ENCODE peak calls at places on chromosome 16, in ten cellular contexts. N is activated CD4-positive, CD25-positive, alpha-beta regulatory T cell; B is Kasumi-1; L is EL; T is body of pancreas; P is MV-4-11; C is CD8-positive, alpha-beta memory T cell; Z is 8988T; U is NCI-H1092 treated with DMSO at 0.1 percent for 48 hours; Q is right lobe of liver. G is an unnamed sample.

GRCh38 chr16:17318200-17318599 is 152.6 kb downstream of the XYLT1 start:
- DNase-seq in N (no peak), B (no peak), L (no peak), T (peak), P (peak), C (no peak), Z (no peak), U (no peak), Q (no peak), G (no peak)

GRCh38 chr16:64865037-64865696 is 256.7 kb downstream of the CDH11 start:
- DNase-seq in N (no peak), B (no peak), L (peak), T (no peak), P (no peak), C (no peak), Z (no peak), U (no peak), Q (no peak), G (no peak)

GRCh38 chr16:3113765-3114479 is 1.5 kb downstream of the ZNF205 start:
- DNase-seq in N (no peak), B (no peak), L (peak), T (no peak), P (no peak), C (no peak), Z (peak), U (no peak), Q (no peak), G (no peak)

GRCh38 chr16:55640714-55641327 is 15.0 kb upstream of the SLC6A2 start:
- DNase-seq in N (no peak), B (no peak), L (no peak), T (no peak), P (no peak), C (no peak), Z (no peak), U (no peak), Q (no peak), G (no peak)

GRCh38 chr16:78230832-78231231 is 131.4 kb downstream of the WWOX start:
- DNase-seq in N (no peak), B (no peak), L (no peak), T (no peak), P (no peak), C (no peak), Z (no peak), U (no peak), Q (no peak), G (no peak)

GRCh38 chr16:19885456-19886060 is 910 bp upstream of the GPRC5B start:
- DNase-seq in N (no peak), B (no peak), L (no peak), T (peak), P (no peak), C (no peak), Z (no peak), U (no peak), Q (peak), G (no peak)

GRCh38 chr16:88633684-88634140 is 4.7 kb upstream of the IL17C start:
- DNase-seq in N (no peak), B (no peak), L (peak), T (peak), P (peak), C (peak), Z (peak), U (no peak), Q (no peak), G (no peak)

GRCh38 chr16:11669380-11670146 is 1.3 kb downstream of the SNN start:
- DNase-seq in N (no peak), B (peak), L (peak), T (peak), P (peak), C (no peak), Z (no peak), U (no peak), Q (peak), G (no peak)

GRCh38 chr16:13435873-13436474 is 484.0 kb upstream of the ERCC4 start:
- DNase-seq in N (no peak), B (no peak), L (no peak), T (no peak), P (no peak), C (no peak), Z (no peak), U (no peak), Q (no peak), G (no peak)

GRCh38 chr16:68288252-68288650 is 22.5 kb downstream of the SLC7A6OS start:
- DNase-seq in N (no peak), B (no peak), L (no peak), T (no peak), P (no peak), C (no peak), Z (no peak), U (no peak), Q (no peak), G (no peak)

GRCh38 chr16:48075398-48075797 is 80.4 kb downstream of the ABCC12 start:
- DNase-seq in N (no peak), B (no peak), L (peak), T (no peak), P (no peak), C (no peak), Z (no peak), U (no peak), Q (no peak), G (no peak)

GRCh38 chr16:85386467-85387170 is 226.5 kb upstream of the GSE1 start:
- DNase-seq in N (no peak), B (no peak), L (no peak), T (no peak), P (no peak), C (no peak), Z (no peak), U (no peak), Q (peak), G (no peak)

GRCh38 chr16:53741546-53741945 is 37.6 kb downstream of the FTO start:
- DNase-seq in N (no peak), B (no peak), L (no peak), T (no peak), P (no peak), C (no peak), Z (no peak), U (no peak), Q (no peak), G (no peak)

GRCh38 chr16:1871974-1872635 is at the start of gene MEIOB:
- DNase-seq in N (peak), B (no peak), L (peak), T (peak), P (peak), C (peak), Z (no peak), U (peak), Q (no peak), G (no peak)

GRCh38 chr16:83272201-83272600 is 535.6 kb upstream of the HSBP1 start:
- DNase-seq in N (no peak), B (no peak), L (peak), T (no peak), P (no peak), C (no peak), Z (no peak), U (no peak), Q (no peak), G (no peak)

GRCh38 chr16:89443727-89444084 is 46.7 kb downstream of the ANKRD11 start:
- DNase-seq in N (no peak), B (no peak), L (no peak), T (peak), P (no peak), C (no peak), Z (no peak), U (no peak), Q (no peak), G (no peak)

GRCh38 chr16:81500833-81501521 is 56.4 kb downstream of the CMIP start:
- DNase-seq in N (no peak), B (peak), L (peak), T (no peak), P (peak), C (no peak), Z (no peak), U (no peak), Q (no peak), G (no peak)

GRCh38 chr16:85238233-85238647 is 126.0 kb upstream of the CIBAR2 start:
- DNase-seq in N (no peak), B (no peak), L (peak), T (peak), P (no peak), C (no peak), Z (peak), U (peak), Q (no peak), G (no peak)

GRCh38 chr16:22123146-22123545 is 30.8 kb downstream of the VWA3A start:
- DNase-seq in N (no peak), B (peak), L (no peak), T (no peak), P (peak), C (no peak), Z (no peak), U (no peak), Q (no peak), G (no peak)

GRCh38 chr16:58678716-58679115 is 5.9 kb downstream of the SLC38A7 start:
- DNase-seq in N (no peak), B (peak), L (peak), T (peak), P (peak), C (no peak), Z (peak), U (no peak), Q (peak), G (no peak)

GRCh38 chr16:67969286-67970039 is 1.0 kb upstream of the SLC12A4 start:
- DNase-seq in N (no peak), B (no peak), L (no peak), T (no peak), P (peak), C (no peak), Z (no peak), U (no peak), Q (no peak), G (no peak)

GRCh38 chr16:85389679-85390470 is 223.2 kb upstream of the GSE1 start:
- DNase-seq in N (no peak), B (no peak), L (no peak), T (no peak), P (no peak), C (no peak), Z (no peak), U (no peak), Q (peak), G (no peak)

GRCh38 chr16:64544859-64545258 is 577.0 kb downstream of the CDH11 start:
- DNase-seq in N (no peak), B (no peak), L (no peak), T (no peak), P (no peak), C (no peak), Z (no peak), U (no peak), Q (no peak), G (no peak)

GRCh38 chr16:4231886-4232285 is 10.0 kb downstream of the SRL start:
- DNase-seq in N (no peak), B (no peak), L (no peak), T (no peak), P (no peak), C (no peak), Z (no peak), U (no peak), Q (no peak), G (no peak)

GRCh38 chr16:84410361-84411138 is 42.2 kb downstream of the ATP2C2 start:
- DNase-seq in N (no peak), B (no peak), L (no peak), T (no peak), P (no peak), C (no peak), Z (no peak), U (no peak), Q (no peak), G (no peak)

GRCh38 chr16:71895679-71896385 is 501 bp downstream of the IST1 start:
- DNase-seq in N (no peak), B (peak), L (peak), T (peak), P (peak), C (no peak), Z (no peak), U (peak), Q (peak), G (no peak)